ENCODE peak calls at places on chromosome 7, in seven cellular contexts. I is ascending aorta, N is cardiac muscle cell, X is mucosa of descending colon, H is A549, M is sigmoid colon, D is thoracic aorta. O is an unnamed sample.
A peak's percentile ranks its signal among the peaks of the same experiment; 100 is the strongest.

GRCh38 chr7:131034166-131034881 is 293.4 kb upstream of the MKLN1 start:
- DNase-seq in D (no peak), I (no peak), M (no peak), X (no peak), H (no peak), N (no peak), O (no peak)

GRCh38 chr7:121510858-121511482 is 114.9 kb upstream of the FAM3C start:
- DNase-seq in H (no peak), N (no peak), D (no peak), M (no peak), X (no peak), I (no peak), O (no peak)

GRCh38 chr7:115548756-115549155 is 481.8 kb downstream of the TFEC start:
- DNase-seq in H (no peak), I (no peak), M (no peak), D (no peak), N (no peak), X (no peak), O (no peak)

GRCh38 chr7:31003721-31004120 is 40.0 kb downstream of the GHRHR start:
- DNase-seq in H (no peak), N (no peak), X (no peak), D (no peak), M (no peak), I (no peak), O (no peak)

GRCh38 chr7:127391591-127392181 is 822 bp downstream of the ZNF800 start:
- DNase-seq in D (no peak), H (peak; percentile 33), X (peak; percentile 68), N (peak; percentile 40), I (no peak), M (no peak), O (peak; percentile 60)

GRCh38 chr7:149666360-149666905 is 107.0 kb downstream of the ZNF467 start:
- DNase-seq in N (no peak), X (no peak), M (no peak), I (no peak), H (no peak), D (no peak), O (no peak)

GRCh38 chr7:44914992-44915607 is 29.8 kb upstream of the PURB start:
- DNase-seq in D (no peak), M (no peak), X (no peak), I (no peak), N (no peak), H (no peak), O (no peak)

GRCh38 chr7:95922191-95922590 is 149.8 kb downstream of the DYNC1I1 start:
- DNase-seq in I (no peak), M (no peak), N (no peak), H (no peak), D (no peak), X (no peak), O (no peak)

GRCh38 chr7:94888542-94888941 is 18.9 kb upstream of the PPP1R9A start:
- DNase-seq in I (no peak), N (peak; percentile 5), H (peak; percentile 47), D (no peak), X (no peak), M (no peak), O (peak; percentile 46)

GRCh38 chr7:19368540-19368939 is 223.3 kb upstream of the FERD3L start:
- DNase-seq in H (no peak), N (no peak), I (no peak), D (no peak), M (no peak), X (no peak), O (no peak)

GRCh38 chr7:34734786-34735185 is 76.8 kb downstream of the NPSR1 start:
- DNase-seq in H (no peak), D (no peak), I (no peak), N (no peak), X (no peak), M (no peak), O (no peak)

GRCh38 chr7:106039486-106040060 is 72.5 kb downstream of the SYPL1 start:
- DNase-seq in N (peak; percentile 42), I (no peak), H (no peak), X (no peak), M (peak; percentile 88), D (no peak), O (no peak)

GRCh38 chr7:50679218-50680007 is 103.3 kb downstream of the GRB10 start:
- DNase-seq in M (no peak), I (no peak), H (peak; percentile 56), N (peak; percentile 42), D (no peak), X (no peak), O (no peak)
- TF ChIP-seq CTCF in M (peak; percentile 36), I (peak; percentile 42), H (peak; percentile 54), N (peak; percentile 27), D (no peak), X (no peak), O (peak; percentile 64)

GRCh38 chr7:155130493-155130892 is 60.4 kb downstream of the HTR5A start:
- DNase-seq in M (no peak), X (no peak), D (no peak), I (no peak), H (no peak), N (no peak), O (no peak)

GRCh38 chr7:155132431-155132830 is 62.3 kb downstream of the HTR5A start:
- DNase-seq in X (no peak), N (no peak), I (no peak), D (no peak), H (no peak), M (no peak), O (no peak)

GRCh38 chr7:155129186-155129585 is 59.1 kb downstream of the HTR5A start:
- DNase-seq in M (no peak), X (no peak), I (no peak), N (no peak), H (no peak), D (no peak), O (no peak)

GRCh38 chr7:155129789-155130188 is 59.7 kb downstream of the HTR5A start:
- DNase-seq in I (no peak), N (no peak), D (no peak), M (no peak), X (no peak), H (no peak), O (no peak)

GRCh38 chr7:155131090-155131489 is 61.0 kb downstream of the HTR5A start:
- DNase-seq in D (no peak), H (no peak), N (no peak), I (no peak), X (no peak), M (no peak), O (no peak)
- H3K4me1 ChIP-seq in D (no peaks in the 10 kb centered on the region), H (no peaks in the 10 kb centered on the region), N (no peaks in the 10 kb centered on the region), I (no peaks in the 10 kb centered on the region), X (no peaks in the 10 kb centered on the region), M (no peaks in the 10 kb centered on the region), O (no peaks in the 10 kb centered on the region)

DNA sequence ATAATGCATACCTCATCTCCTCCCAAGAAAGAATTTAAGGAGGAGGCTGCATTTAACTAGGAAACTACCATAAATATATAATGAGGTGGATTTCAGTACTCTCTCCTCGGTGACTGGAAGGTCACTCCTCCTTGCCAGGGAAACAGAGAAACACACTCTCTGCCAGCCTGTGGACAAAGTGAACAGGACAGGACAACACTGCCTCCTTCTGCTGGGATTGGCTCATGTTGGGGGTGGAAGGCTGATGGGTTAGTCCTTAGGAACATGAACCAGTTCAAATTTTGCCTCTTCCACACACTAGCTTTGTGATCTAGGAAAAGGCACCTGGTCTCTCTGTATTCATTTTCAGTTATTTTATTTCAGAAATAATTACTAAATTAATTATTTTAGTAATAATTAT is 50.6 kb upstream of the STEAP4 start:
- DNase-seq in N (no peak), M (no peak), I (no peak), D (no peak), X (no peak), H (peak; percentile 48), O (peak; percentile 12)
- TF ChIP-seq CTCF in N (peak; percentile 29), M (no peak), I (no peak), D (no peak), X (no peak), H (no peak), O (peak; percentile 32)

DNA sequence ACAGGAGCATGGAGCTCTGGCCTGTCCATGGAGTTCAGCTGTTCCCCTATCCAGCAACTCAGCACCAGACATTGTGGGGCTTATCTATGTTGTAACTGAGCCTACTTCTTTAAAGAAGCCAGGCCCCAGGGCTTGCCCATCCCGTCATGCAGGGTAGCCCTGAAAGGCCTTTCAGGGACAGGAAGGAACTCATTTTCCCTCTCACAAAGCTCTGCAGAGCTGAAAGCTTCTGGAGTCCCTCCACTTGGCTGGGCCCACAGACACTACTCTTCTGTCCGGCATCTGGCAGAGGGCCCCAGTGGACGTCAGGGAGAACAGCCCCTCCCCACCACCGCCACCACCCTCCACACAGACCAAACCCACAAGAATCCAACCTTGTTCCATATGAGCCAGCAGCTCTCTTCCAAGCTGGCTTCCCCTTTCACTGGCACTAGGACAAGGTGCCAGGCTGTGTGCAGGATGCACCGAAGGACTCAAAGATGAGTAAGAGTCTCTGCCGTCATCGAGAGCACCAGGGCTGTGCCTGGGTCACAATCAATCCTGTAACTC is 33.1 kb downstream of the DENND2A start:
- DNase-seq in I (no peak), H (no peak), M (peak; percentile 89), N (no peak), D (no peak), X (peak; percentile 66), O (peak; percentile 81)
- H3K4me1 ChIP-seq in I (no peaks in the 10 kb centered on the region), H (peaks cover 16% of the 10 kb centered on the region), M (peaks cover 23% of the 10 kb centered on the region), N (no peaks in the 10 kb centered on the region), D (no peaks in the 10 kb centered on the region), X (no peaks in the 10 kb centered on the region), O (peaks cover 23% of the 10 kb centered on the region)

GRCh38 chr7:134031835-134032617 is 95.1 kb upstream of the LRGUK start:
- DNase-seq in D (no peak), H (no peak), N (peak; percentile 23), X (no peak), M (no peak), I (no peak), O (peak; percentile 20)
- TF ChIP-seq CTCF in D (no peak), H (peak; percentile 25), N (peak; percentile 10), X (no peak), M (no peak), I (no peak), O (no peak)

DNA sequence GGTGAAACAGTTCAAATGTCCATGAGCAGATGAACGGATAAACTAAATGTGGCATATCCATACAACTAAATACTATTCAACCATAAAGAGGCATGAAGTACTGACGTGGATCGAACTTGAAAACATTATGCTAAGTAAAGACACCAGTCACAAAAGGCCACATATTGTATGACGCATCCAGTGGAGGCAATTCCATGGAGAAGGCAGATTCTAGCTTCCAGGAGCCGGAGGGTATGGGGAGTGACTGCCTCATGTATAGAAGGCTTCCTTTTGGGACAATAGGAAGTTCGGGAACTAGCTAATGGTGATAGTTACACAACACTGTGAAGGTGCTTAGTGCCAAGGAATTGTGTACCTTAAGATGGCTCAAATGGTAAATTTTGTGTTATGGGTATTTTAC is 98.4 kb downstream of the VIPR2 start:
- DNase-seq in I (no peak), X (no peak), D (no peak), H (no peak), N (no peak), M (no peak), O (no peak)
- H3K4me1 ChIP-seq in I (peaks cover 7% of the 10 kb centered on the region), X (no peaks in the 10 kb centered on the region), D (peaks cover 13% of the 10 kb centered on the region), H (no peaks in the 10 kb centered on the region), N (no peaks in the 10 kb centered on the region), M (no peaks in the 10 kb centered on the region), O (peaks cover 5% of the 10 kb centered on the region)